ENCODE peak calls at places on chromosome 1, in seven cellular contexts. D, A, W, K, Z, C and G are unnamed samples.

GRCh38 chr1:108845991-108846390 is 10.9 kb downstream of the AKNAD1 start:
- DNase-seq in D (no peak), A (no peak), W (no peak), K (no peak), Z (no peak), C (no peak), G (no peak)

GRCh38 chr1:241411776-241412338 is 54.9 kb upstream of the RGS7 start:
- DNase-seq in D (no peak), A (no peak), W (no peak), K (peak; percentile 88), Z (no peak), C (no peak), G (no peak)

GRCh38 chr1:32612189-32612881 is 38.0 kb downstream of the ZBTB8OS start:
- DNase-seq in D (peak; percentile 47), A (peak; percentile 90), W (peak; percentile 75), K (peak; percentile 86), Z (peak; percentile 57), C (peak; percentile 62), G (peak; percentile 92)

GRCh38 chr1:53362851-53363642 is 35.2 kb upstream of the LRP8 start:
- DNase-seq in D (no peak), A (peak; percentile 8), W (no peak), K (no peak), Z (no peak), C (no peak), G (no peak)

GRCh38 chr1:44100183-44100582 is 18.4 kb upstream of the KLF17 start:
- DNase-seq in D (no peak), A (no peak), W (no peak), K (no peak), Z (no peak), C (no peak), G (no peak)

GRCh38 chr1:56200446-56200845 is 378.9 kb downstream of the PLPP3 start:
- DNase-seq in D (no peak), A (no peak), W (peak; percentile 46), K (peak; percentile 72), Z (no peak), C (no peak), G (no peak)

GRCh38 chr1:2429780-2430591 is 17.6 kb upstream of the PEX10 start:
- DNase-seq in D (no peak), A (no peak), W (no peak), K (no peak), Z (no peak), C (no peak), G (no peak)

GRCh38 chr1:156586892-156587477 is 4.6 kb upstream of the NAXE start:
- DNase-seq in D (no peak), A (no peak), W (no peak), K (no peak), Z (no peak), C (no peak), G (no peak)

GRCh38 chr1:8061210-8061609 is 35.1 kb upstream of the ERRFI1 start:
- DNase-seq in D (no peak), A (peak; percentile 80), W (no peak), K (peak; percentile 97), Z (peak; percentile 96), C (peak; percentile 60), G (peak; percentile 95)

GRCh38 chr1:236868625-236869467 is 73.8 kb downstream of the MTR start:
- DNase-seq in D (peak; percentile 42), A (peak; percentile 58), W (no peak), K (peak; percentile 75), Z (peak; percentile 71), C (peak; percentile 51), G (peak; percentile 84)

GRCh38 chr1:120179420-120180348 is 3.4 kb upstream of the SEC22B start:
- DNase-seq in D (no peak), A (no peak), W (no peak), K (peak; percentile 87), Z (peak; percentile 93), C (no peak), G (peak; percentile 87)

GRCh38 chr1:209038316-209038715 is 545.2 kb upstream of the CAMK1G start:
- DNase-seq in D (no peak), A (no peak), W (no peak), K (no peak), Z (no peak), C (no peak), G (no peak)

GRCh38 chr1:187985897-187986654 is 1157.3 kb downstream of the PLA2G4A start:
- DNase-seq in D (no peak), A (no peak), W (no peak), K (no peak), Z (no peak), C (no peak), G (no peak)